ENCODE peak calls at places on chromosomes 4 and X, in ten cellular contexts. D is mesendoderm, U is ascending aorta, R is cardiac muscle cell, P is psoas muscle, G is heart right ventricle, M is aorta, O is testis, V is neural progenitor cell, F is tibial artery. J is an unnamed sample.

GRCh38 chrX:15418041-15418706 is 34.0 kb upstream of the VEGFD start:
- DNase-seq in M (no peak), V (no peak), R (no peak), F (no peak), P (no peak), D (no peak), O (no peak), U (no peak), G (no peak), J (no peak)

GRCh38 chr4:189237340-189237739 is 703.3 kb upstream of the FRG1 start:
- DNase-seq in R (no peak), M (no peak), V (no peak), P (no peak), O (peak; percentile 20), F (no peak), D (no peak), G (no peak), U (no peak), J (no peak)

GRCh38 chrX:136199365-136199764 is 51.8 kb downstream of the MAP7D3 start:
- DNase-seq in G (no peak), V (no peak), O (no peak), R (no peak), F (no peak), D (peak; percentile 14), U (no peak), M (no peak), P (no peak), J (no peak)

GRCh38 chr4:128604840-128605239 is 204.7 kb upstream of the JADE1 start:
- DNase-seq in G (no peak), D (no peak), P (no peak), O (no peak), M (no peak), R (peak; percentile 20), F (no peak), U (no peak), V (no peak), J (no peak)

GRCh38 chrX:413322-414201 is 26.9 kb upstream of the PPP2R3B start:
- DNase-seq in M (peak; percentile 54), P (peak; percentile 76), R (peak; percentile 37), V (peak; percentile 81), D (peak; percentile 68), U (no peak), F (peak; percentile 25), G (peak; percentile 68), O (no peak), J (peak; percentile 75)

GRCh38 chr4:169724251-169724650 is 33.5 kb downstream of the HPF1 start:
- DNase-seq in F (no peak), U (no peak), D (peak; percentile 61), R (peak; percentile 63), P (no peak), M (no peak), G (no peak), O (no peak), V (peak; percentile 15), J (no peak)

GRCh38 chr4:106315476-106315967 is 487 bp downstream of the TBCK start:
- DNase-seq in U (no peak), G (no peak), R (no peak), F (no peak), M (no peak), D (no peak), P (no peak), V (peak; percentile 2), O (no peak), J (no peak)

GRCh38 chr4:8828869-8829268 is 42.8 kb downstream of the HMX1 start:
- DNase-seq in O (no peak), V (no peak), F (no peak), P (no peak), U (no peak), G (no peak), R (no peak), D (no peak), M (no peak), J (no peak)

GRCh38 chrX:18955676-18956075 is 28.2 kb downstream of the PHKA2 start:
- DNase-seq in F (no peak), D (no peak), U (no peak), G (no peak), O (no peak), M (no peak), R (no peak), P (no peak), V (no peak), J (no peak)

DNA sequence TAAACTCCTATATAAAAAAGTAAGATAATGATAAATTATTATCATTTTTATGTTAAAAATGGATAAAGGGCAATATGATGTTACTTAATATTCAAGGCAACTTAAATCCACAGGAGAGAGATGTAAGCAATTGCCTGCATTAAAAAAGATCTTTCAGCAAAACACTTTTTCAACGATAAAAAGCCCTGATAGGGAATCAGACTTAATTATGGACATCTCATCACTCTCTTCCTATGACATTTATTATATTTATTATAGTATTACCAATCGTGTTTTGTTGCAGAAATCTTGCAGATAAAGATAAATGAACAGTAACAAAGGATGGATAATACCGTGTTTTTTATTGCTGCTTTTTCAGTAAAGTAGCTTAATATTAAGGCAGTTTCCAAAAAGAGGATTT is 178.5 kb downstream of the SH2D1A start:
- DNase-seq in M (no peak), P (no peak), D (no peak), V (no peak), R (no peak), O (no peak), G (no peak), F (no peak), U (no peak), J (no peak)
- H3K4me3 ChIP-seq in M (no peak overlapping the region), P (no peak overlapping the region), D (no peak overlapping the region), V (no peak overlapping the region), R (no peak overlapping the region), O (no peak overlapping the region), G (no peak overlapping the region), F (no peak overlapping the region), U (no peak overlapping the region), J (no peak overlapping the region)

GRCh38 chr4:118767109-118767508 is 68.8 kb downstream of the SEC24D start:
- DNase-seq in D (no peak), O (no peak), F (no peak), P (no peak), R (no peak), G (no peak), U (no peak), M (no peak), V (no peak), J (no peak)
- H3K4me1 ChIP-seq in D (no peaks in the 10 kb centered on the region), O (peaks cover 51% of the 10 kb centered on the region), F (peaks cover 48% of the 10 kb centered on the region), P (peaks cover 22% of the 10 kb centered on the region), R (peaks cover 35% of the 10 kb centered on the region), G (peaks cover 82% of the 10 kb centered on the region), U (peaks cover 60% of the 10 kb centered on the region), M (peaks cover 8% of the 10 kb centered on the region), V (no peaks in the 10 kb centered on the region), J (peaks cover 8% of the 10 kb centered on the region)

GRCh38 chr4:152510349-152511147 is 25.3 kb downstream of the FBXW7 start:
- DNase-seq in F (no peak), D (no peak), M (no peak), R (no peak), V (no peak), O (no peak), U (no peak), P (no peak), G (no peak), J (no peak)
- H3K4me3 ChIP-seq in F (no peak overlapping the region), D (no peak overlapping the region), M (no peak overlapping the region), R (no peak overlapping the region), V (no peak overlapping the region), O (no peak overlapping the region), U (no peak overlapping the region), P (no peak overlapping the region), G (no peak overlapping the region), J (no peak overlapping the region)

GRCh38 chr4:16450724-16451123 is 224.5 kb upstream of the TAPT1 start:
- DNase-seq in F (no peak), D (no peak), G (no peak), O (no peak), U (no peak), M (no peak), R (peak; percentile 19), V (no peak), P (no peak), J (no peak)
- H3K4me1 ChIP-seq in F (no peaks in the 10 kb centered on the region), D (no peaks in the 10 kb centered on the region), G (no peaks in the 10 kb centered on the region), O (no peaks in the 10 kb centered on the region), U (no peaks in the 10 kb centered on the region), M (no peaks in the 10 kb centered on the region), R (no peaks in the 10 kb centered on the region), V (peaks cover 14% of the 10 kb centered on the region), P (no peaks in the 10 kb centered on the region), J (no peaks in the 10 kb centered on the region)

DNA sequence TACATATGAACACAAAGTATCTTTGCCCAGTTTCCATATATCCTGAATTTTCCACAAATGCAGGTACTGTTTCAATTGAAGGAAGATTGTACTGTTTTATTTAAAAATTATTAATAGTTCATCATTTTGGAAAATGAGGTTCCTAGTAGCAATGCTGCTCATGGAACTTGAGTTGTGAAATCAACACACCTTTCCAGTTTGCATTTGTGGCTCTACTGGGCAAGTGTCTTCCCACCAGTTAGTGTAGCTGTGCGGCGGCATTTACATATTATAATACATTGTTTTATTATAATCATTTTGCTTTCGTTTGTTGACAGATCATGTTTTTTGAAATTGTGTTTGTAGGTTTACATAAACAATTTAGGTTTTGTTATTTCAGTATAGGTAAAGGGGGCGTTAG is 2.0 kb upstream of the DDX3X start:
- DNase-seq in V (no peak), D (no peak), O (no peak), R (no peak), G (no peak), M (no peak), F (no peak), U (no peak), P (no peak), J (no peak)
- H3K4me3 ChIP-seq in V (peak overlapping the region; percentile 84), D (no peak overlapping the region), O (peak overlapping the region; percentile 82), R (peak overlapping the region; percentile 59), G (peak overlapping the region; percentile 86), M (no peak overlapping the region), F (peak overlapping the region; percentile 72), U (peak overlapping the region; percentile 82), P (peak overlapping the region; percentile 99), J (peak overlapping the region; percentile 95)

GRCh38 chr4:124872659-124873058 is 160.1 kb upstream of the ANKRD50 start:
- DNase-seq in M (no peak), R (no peak), G (no peak), D (no peak), F (no peak), O (no peak), P (no peak), U (no peak), V (no peak), J (no peak)

GRCh38 chr4:124869978-124870495 is 157.5 kb upstream of the ANKRD50 start:
- DNase-seq in U (no peak), D (no peak), M (no peak), P (no peak), F (no peak), R (no peak), V (no peak), O (no peak), G (no peak), J (no peak)

GRCh38 chr4:124873361-124874171 is 161.0 kb upstream of the ANKRD50 start:
- DNase-seq in V (peak; percentile 25), M (no peak), P (no peak), R (no peak), O (no peak), G (no peak), F (no peak), U (no peak), D (peak; percentile 67), J (no peak)

GRCh38 chr4:124867551-124867950 is 155.0 kb upstream of the ANKRD50 start:
- DNase-seq in V (no peak), R (no peak), G (no peak), M (no peak), U (no peak), F (no peak), O (no peak), D (no peak), P (no peak), J (no peak)

GRCh38 chr4:124868495-124868894 is 156.0 kb upstream of the ANKRD50 start:
- DNase-seq in G (no peak), D (no peak), V (no peak), M (no peak), F (no peak), U (no peak), R (no peak), P (no peak), O (no peak), J (no peak)
- H3K4me1 ChIP-seq in G (no peaks in the 10 kb centered on the region), D (peaks cover 2% of the 10 kb centered on the region), V (peaks cover 9% of the 10 kb centered on the region), M (peaks cover 5% of the 10 kb centered on the region), F (peaks cover 15% of the 10 kb centered on the region), U (peaks cover 6% of the 10 kb centered on the region), R (no peaks in the 10 kb centered on the region), P (no peaks in the 10 kb centered on the region), O (no peaks in the 10 kb centered on the region), J (no peaks in the 10 kb centered on the region)